ENCODE peak calls at places on chromosomes 7 and 10, in six cellular contexts. L is AG04450; M is Calu3; G is activated CD4-positive, CD25-positive, alpha-beta regulatory T cell; N is aorta; A is cardiac fibroblast. H is an unnamed sample.
A peak's percentile ranks its signal among the peaks of the same experiment; 100 is the strongest.

GRCh38 chr7:91397612-91398011 is 133.4 kb downstream of the FZD1 start:
- DNase-seq in L (no peak), A (no peak), G (no peak), N (no peak), M (no peak), H (no peak)

GRCh38 chr7:85090138-85090537 is 96.7 kb downstream of the SEMA3D start:
- DNase-seq in N (no peak), A (no peak), G (no peak), M (no peak), L (no peak), H (peak; percentile 50)

GRCh38 chr10:6386346-6386745 is 183.6 kb downstream of the PFKFB3 start:
- DNase-seq in L (no peak), G (no peak), A (no peak), N (no peak), M (no peak), H (no peak)

GRCh38 chr10:22158426-22158825 is 59.4 kb downstream of the EBLN1 start:
- DNase-seq in M (no peak), A (peak; percentile 7), G (no peak), N (no peak), L (no peak), H (no peak)

GRCh38 chr10:4159173-4159572 is 374.2 kb upstream of the KLF6 start:
- DNase-seq in A (no peak), G (no peak), N (no peak), L (no peak), M (no peak), H (no peak)

GRCh38 chr10:97518601-97519043 is 19.9 kb downstream of the UBTD1 start:
- DNase-seq in G (no peak), M (no peak), L (no peak), A (peak; percentile 68), N (no peak), H (no peak)

GRCh38 chr10:5945561-5946418 is 31.6 kb downstream of the IL15RA start:
- DNase-seq in L (peak; percentile 93), M (no peak), G (no peak), A (peak; percentile 87), N (peak; percentile 87), H (peak; percentile 86)

GRCh38 chr10:73785721-73786511 is 510 bp downstream of the ZSWIM8 start:
- DNase-seq in M (peak; percentile 58), N (no peak), G (no peak), A (peak; percentile 48), L (no peak), H (no peak)

GRCh38 chr7:107563761-107564552 is at the start of the genes COG5 and DUS4L:
- DNase-seq in M (peak; percentile 75), N (peak; percentile 95), G (peak; percentile 80), A (peak; percentile 83), L (peak; percentile 34), H (peak; percentile 92)

GRCh38 chr10:37434091-37434490 is 308.7 kb downstream of the ANKRD30A start:
- DNase-seq in N (no peak), G (no peak), A (peak; percentile 36), M (no peak), L (no peak), H (no peak)

GRCh38 chr7:149161241-149161848 is 14.1 kb downstream of the ZNF398 start:
- DNase-seq in A (peak; percentile 41), G (no peak), N (no peak), M (no peak), L (no peak), H (no peak)

GRCh38 chr7:103772171-103772570 is 217.3 kb downstream of the RELN start:
- DNase-seq in L (no peak), M (no peak), N (no peak), A (no peak), G (no peak), H (no peak)

GRCh38 chr10:70940834-70941568 is 52.6 kb upstream of the PCBD1 start:
- DNase-seq in G (no peak), L (no peak), A (no peak), N (no peak), M (peak; percentile 18), H (peak; percentile 83)

GRCh38 chr10:21519981-21520436 is 5.5 kb downstream of the SKIDA1 start:
- DNase-seq in M (no peak), G (no peak), N (no peak), L (no peak), A (peak; percentile 74), H (no peak)

GRCh38 chr10:99172130-99172738 is 63.4 kb downstream of the HPSE2 start:
- DNase-seq in A (peak; percentile 33), M (peak; percentile 35), N (no peak), L (peak; percentile 10), G (no peak), H (no peak)

GRCh38 chr10:107081644-107082043 is 82.9 kb downstream of the SORCS1 start:
- DNase-seq in N (no peak), L (no peak), M (no peak), G (no peak), A (no peak), H (no peak)

GRCh38 chr10:126917975-126918908 is 13.0 kb downstream of the DOCK1 start:
- DNase-seq in L (no peak), G (no peak), A (no peak), M (no peak), N (no peak), H (no peak)

GRCh38 chr7:140611641-140612040 is 29.0 kb downstream of the DENND2A start:
- DNase-seq in N (no peak), G (no peak), A (no peak), L (no peak), M (no peak), H (no peak)

GRCh38 chr7:6615853-6616555 is 594 bp downstream of the ZNF853 start:
- DNase-seq in L (no peak), M (peak; percentile 71), N (no peak), G (no peak), A (no peak), H (no peak)

GRCh38 chr10:67853512-67853911 is 15.5 kb upstream of the DNAJC12 start:
- DNase-seq in G (no peak), A (no peak), N (no peak), L (no peak), M (no peak), H (no peak)

H was measured in Right ventricle myocardium inferior.